ENCODE peak calls at places on chromosomes 6 and 20, in six cellular contexts. Y is brain microvascular endothelial cell, O is spleen, L is upper lobe of right lung, T is heart right ventricle, Q is GM13977. F is an unnamed sample.

GRCh38 chr6:25404693-25405169 is 125.6 kb downstream of the CARMIL1 start:
- DNase-seq in Q (peak), Y (no peak), L (no peak), O (no peak), T (no peak), F (peak)

GRCh38 chr6:115882174-115882573 is 178.5 kb downstream of the FRK start:
- DNase-seq in O (no peak), Y (no peak), T (no peak), L (no peak), Q (no peak), F (no peak)

GRCh38 chr6:79543411-79543810 is 6.2 kb upstream of the LCA5 start:
- DNase-seq in O (no peak), L (no peak), Y (no peak), Q (no peak), T (no peak), F (no peak)

GRCh38 chr6:66896415-66896814 is 1189.4 kb upstream of the EYS start:
- DNase-seq in L (no peak), Y (no peak), T (no peak), Q (no peak), O (no peak), F (no peak)

GRCh38 chr20:7375905-7376304 is 564.4 kb downstream of the HAO1 start:
- DNase-seq in L (no peak), T (no peak), Y (no peak), O (no peak), Q (no peak), F (no peak)

GRCh38 chr6:44253307-44254101 is 3.8 kb downstream of the SLC35B2 start:
- DNase-seq in O (peak), Y (peak), T (no peak), L (no peak), Q (no peak), F (peak)

GRCh38 chr6:134678436-134678889 is 271.4 kb downstream of the ALDH8A1 start:
- DNase-seq in Q (no peak), T (peak), L (no peak), O (no peak), Y (peak), F (no peak)

GRCh38 chr20:24745206-24745605 is 203.9 kb upstream of the CST7 start:
- DNase-seq in Q (no peak), O (no peak), L (no peak), T (no peak), Y (no peak), F (no peak)

GRCh38 chr6:95127266-95127665 is 450.1 kb upstream of the MANEA start:
- DNase-seq in O (no peak), Y (no peak), L (no peak), Q (no peak), T (no peak), F (no peak)

GRCh38 chr6:112149719-112150263 is 62.4 kb downstream of the FAM229B start:
- DNase-seq in Q (no peak), T (no peak), L (no peak), Y (no peak), O (no peak), F (no peak)

GRCh38 chr6:36724514-36725385 is 27.1 kb downstream of the RAB44 start:
- DNase-seq in Y (peak), Q (peak), L (peak), O (peak), T (peak), F (peak)

GRCh38 chr6:161058746-161059145 is 67.2 kb downstream of the MAP3K4 start:
- DNase-seq in O (no peak), L (no peak), Y (no peak), T (no peak), Q (no peak), F (no peak)

GRCh38 chr6:130467595-130467994 is 101.8 kb downstream of the TMEM200A start:
- DNase-seq in O (no peak), L (no peak), T (no peak), Q (no peak), Y (no peak), F (no peak)

GRCh38 chr6:149046822-149047246 is 270.7 kb upstream of the TAB2 start:
- DNase-seq in T (no peak), Q (no peak), Y (no peak), L (no peak), O (no peak), F (peak)

GRCh38 chr6:77019081-77019480 is 444.2 kb downstream of the HTR1B start:
- DNase-seq in L (no peak), Y (peak), O (no peak), Q (no peak), T (no peak), F (no peak)

GRCh38 chr6:169168706-169169105 is 84.9 kb downstream of the THBS2 start:
- DNase-seq in Q (no peak), T (no peak), L (no peak), Y (no peak), O (no peak), F (no peak)

GRCh38 chr6:124400600-124400999 is 561.6 kb upstream of the RNF217 start:
- DNase-seq in Y (no peak), L (no peak), O (no peak), T (no peak), Q (no peak), F (no peak)

GRCh38 chr6:134884752-134885151 is 65.1 kb downstream of the ALDH8A1 start:
- DNase-seq in L (no peak), T (no peak), O (no peak), Q (no peak), Y (no peak), F (no peak)

GRCh38 chr6:31186052-31186734 is 15.7 kb upstream of the POU5F1 start:
- DNase-seq in L (peak), Y (no peak), Q (no peak), T (peak), O (peak), F (no peak)

GRCh38 chr6:2158596-2159271 is 86.7 kb downstream of the GMDS start:
- DNase-seq in T (no peak), Y (no peak), Q (no peak), O (no peak), L (no peak), F (peak)
- TF ChIP-seq CTCF in T (peak), Y (peak), Q (peak), O (no peak), L (peak), F (peak)

GRCh38 chr20:19288061-19288460 is 75.6 kb downstream of the SLC24A3 start:
- DNase-seq in O (no peak), Y (no peak), T (no peak), Q (no peak), L (no peak), F (no peak)

GRCh38 chr20:19291024-19291817 is 78.8 kb downstream of the SLC24A3 start:
- DNase-seq in O (no peak), T (no peak), L (no peak), Q (no peak), Y (no peak), F (no peak)

GRCh38 chr20:19288636-19289035 is 76.2 kb downstream of the SLC24A3 start:
- DNase-seq in Q (no peak), O (no peak), T (no peak), Y (no peak), L (no peak), F (no peak)

GRCh38 chr20:19291818-19292132 is 79.3 kb downstream of the SLC24A3 start:
- DNase-seq in O (no peak), T (no peak), Q (no peak), Y (no peak), L (no peak), F (no peak)

DNA sequence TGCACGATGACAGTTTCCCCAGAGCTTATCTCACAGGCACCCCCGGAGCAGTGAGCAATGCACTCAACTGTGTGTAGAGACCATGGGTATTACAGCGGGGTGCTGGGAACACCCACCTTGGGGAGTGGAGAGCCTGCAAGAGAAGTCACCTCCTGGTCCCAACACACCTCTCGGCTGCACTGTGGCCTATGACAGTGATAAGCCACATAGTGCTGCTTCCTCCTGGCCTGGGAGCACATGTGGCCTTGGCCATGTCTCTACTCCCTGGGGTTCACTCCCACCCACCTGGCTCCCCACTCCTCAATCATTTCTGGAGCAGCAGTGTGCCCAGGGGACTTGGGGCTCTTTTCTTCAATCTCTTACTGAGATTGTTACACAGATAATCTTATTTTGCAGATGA is 77.0 kb downstream of the SLC24A3 start:
- DNase-seq in T (no peak), L (no peak), O (no peak), Q (no peak), Y (no peak), F (no peak)
- TF ChIP-seq CTCF in T (no peak), L (no peak), O (no peak), Q (no peak), Y (no peak), F (no peak)

GRCh38 chr6:88483424-88483823 is 317.3 kb upstream of the CNR1 start:
- DNase-seq in L (no peak), T (no peak), Y (no peak), Q (no peak), O (no peak), F (no peak)
- TF ChIP-seq CTCF in L (no peak), T (no peak), Y (no peak), Q (no peak), O (no peak), F (no peak)

DNA sequence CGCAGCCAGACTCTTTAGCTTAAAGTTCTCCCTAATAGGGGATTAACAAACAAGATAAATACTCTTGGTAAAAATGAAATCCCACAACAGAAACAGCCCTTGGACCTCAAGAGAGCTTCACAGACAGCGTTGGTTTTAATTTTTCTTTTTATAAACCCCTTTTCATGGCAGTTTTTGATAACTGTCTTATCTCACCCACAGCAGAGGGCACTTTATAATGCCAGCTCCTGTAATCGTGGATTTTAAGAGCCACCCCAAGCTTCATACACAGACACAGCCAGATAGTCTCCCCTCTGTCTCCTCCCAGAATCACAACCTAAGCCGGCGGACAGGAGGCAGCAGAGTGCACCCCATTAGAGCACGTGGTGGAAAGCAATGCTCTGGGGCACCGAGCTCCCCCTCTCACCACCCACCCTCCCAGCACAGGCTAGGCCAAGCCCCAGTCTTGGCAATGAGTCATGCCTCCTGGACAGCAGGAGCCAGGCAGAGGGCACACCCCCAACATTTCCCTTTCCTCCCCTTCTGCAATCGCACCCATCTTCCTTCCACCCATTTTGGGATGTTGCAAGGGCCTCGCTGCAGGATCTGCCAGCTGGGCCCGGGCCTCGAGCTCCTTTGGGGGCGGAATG is 2.5 kb downstream of the JAG1 start:
- DNase-seq in Y (peak), Q (peak), O (peak), L (peak), T (peak), F (peak)
- TF ChIP-seq CTCF in Y (peak), Q (peak), O (peak), L (peak), T (peak), F (no peak)

GRCh38 chr20:43830883-43831282 is 83.8 kb upstream of the TOX2 start:
- DNase-seq in O (no peak), T (no peak), Y (no peak), L (no peak), Q (no peak), F (no peak)

GRCh38 chr20:43829951-43830690 is 84.5 kb upstream of the TOX2 start:
- DNase-seq in Q (no peak), T (no peak), Y (no peak), L (no peak), O (no peak), F (no peak)

GRCh38 chr20:43832961-43833360 is 81.7 kb upstream of the TOX2 start:
- DNase-seq in Q (no peak), L (no peak), T (no peak), Y (no peak), O (no peak), F (no peak)

GRCh38 chr20:43832096-43832816 is 82.4 kb upstream of the TOX2 start:
- DNase-seq in Y (no peak), Q (no peak), O (no peak), L (no peak), T (no peak), F (no peak)

GRCh38 chr20:43831496-43832065 is 83.1 kb upstream of the TOX2 start:
- DNase-seq in O (no peak), T (no peak), L (no peak), Q (no peak), Y (no peak), F (no peak)
- TF ChIP-seq CTCF in O (no peak), T (no peak), L (no peak), Q (no peak), Y (no peak), F (no peak)

GRCh38 chr20:35277531-35278395 is at the start of gene MMP24OS:
- DNase-seq in Q (peak), T (peak), O (peak), Y (peak), L (peak), F (peak)
- TF ChIP-seq CTCF in Q (peak), T (peak), O (peak), Y (peak), L (peak), F (no peak)

DNA sequence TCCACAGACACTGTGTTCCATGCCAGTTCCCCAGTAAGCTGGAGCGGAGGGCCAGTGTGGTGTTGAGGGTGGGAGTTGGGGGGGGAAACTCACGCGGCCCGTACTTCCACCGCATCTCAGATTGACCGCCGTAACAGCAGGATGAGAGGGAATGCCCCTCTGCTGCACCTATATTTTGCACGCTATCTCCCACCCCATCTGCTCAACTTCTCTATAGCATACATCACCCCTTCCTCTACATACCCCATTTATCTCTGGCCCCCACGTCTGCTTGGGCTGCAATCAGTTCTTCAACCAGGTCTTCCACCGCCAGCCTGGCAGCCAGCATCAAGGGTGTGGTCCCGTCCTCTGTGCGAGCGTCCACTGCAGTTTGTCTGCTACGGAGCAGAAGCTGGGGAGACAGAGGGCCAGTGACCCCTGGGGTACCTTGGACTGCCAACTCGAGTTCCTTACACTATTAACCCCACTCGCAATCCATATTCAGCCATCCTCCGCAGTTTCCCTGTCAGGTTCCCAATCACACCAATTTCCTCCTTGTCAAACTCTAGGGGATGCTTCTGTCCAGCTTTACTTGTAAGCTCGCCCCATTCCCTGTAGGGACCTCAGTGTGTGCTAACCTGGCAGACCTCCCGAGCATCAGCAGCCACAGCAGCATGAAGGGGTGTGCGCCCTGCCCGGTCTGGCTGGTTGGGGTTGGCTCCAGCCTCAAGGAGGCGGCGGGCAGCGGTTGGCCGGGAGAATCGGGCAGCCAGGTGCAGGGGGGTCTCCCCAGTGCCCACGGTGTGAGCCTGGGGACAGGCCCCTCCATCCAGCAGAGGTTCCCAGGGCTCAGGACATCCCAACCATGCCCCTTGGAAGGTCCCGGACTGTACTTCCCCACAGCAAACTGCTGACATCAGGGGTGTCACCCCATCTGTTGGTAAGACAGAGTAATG is 4.5 kb upstream of the GPSM3 start:
- DNase-seq in L (peak), Y (no peak), Q (no peak), T (peak), O (peak), F (no peak)
- TF ChIP-seq CTCF in L (peak), Y (no peak), Q (no peak), T (no peak), O (no peak), F (no peak)

GRCh38 chr20:52806918-52807317 is 165.2 kb upstream of the TSHZ2 start:
- DNase-seq in T (no peak), L (no peak), Q (no peak), O (no peak), Y (no peak), F (no peak)

GRCh38 chr20:52809003-52809402 is 163.2 kb upstream of the TSHZ2 start:
- DNase-seq in T (no peak), Y (no peak), L (no peak), O (no peak), Q (no peak), F (no peak)

GRCh38 chr20:52814371-52814770 is 157.8 kb upstream of the TSHZ2 start:
- DNase-seq in T (no peak), O (no peak), Y (no peak), Q (no peak), L (no peak), F (no peak)

DNA sequence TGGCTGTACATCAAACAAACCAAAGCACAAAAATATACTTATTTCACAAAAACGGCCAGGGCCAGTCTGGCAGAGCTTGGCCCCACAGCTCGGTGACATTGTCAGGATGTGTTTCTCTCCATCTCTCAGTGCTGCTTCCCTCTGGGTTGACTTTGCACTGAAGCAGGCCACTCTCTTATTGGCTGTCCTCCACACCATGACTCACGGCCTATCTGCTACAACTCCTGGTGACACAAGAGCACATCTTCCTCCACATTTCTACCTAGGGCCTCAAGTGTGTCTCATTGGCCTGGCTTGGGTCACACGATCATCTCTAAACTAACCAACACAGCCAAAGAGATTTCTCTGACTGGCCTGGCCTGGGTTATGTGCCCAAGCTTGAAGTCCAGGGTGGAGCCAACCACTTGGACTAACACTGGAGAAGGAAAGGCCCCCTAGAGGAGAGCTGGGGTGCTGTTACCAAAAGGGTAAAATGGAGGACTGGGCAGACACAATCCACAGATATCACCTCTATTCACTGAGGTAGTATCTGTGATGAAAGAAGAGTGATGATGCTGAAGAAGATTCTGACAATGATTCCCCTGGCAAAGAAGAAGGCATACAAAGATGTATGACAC is 159.8 kb upstream of the TSHZ2 start:
- DNase-seq in O (no peak), Y (no peak), L (no peak), T (no peak), Q (no peak), F (peak)
- TF ChIP-seq CTCF in O (no peak), Y (no peak), L (no peak), T (no peak), Q (no peak), F (no peak)

DNA sequence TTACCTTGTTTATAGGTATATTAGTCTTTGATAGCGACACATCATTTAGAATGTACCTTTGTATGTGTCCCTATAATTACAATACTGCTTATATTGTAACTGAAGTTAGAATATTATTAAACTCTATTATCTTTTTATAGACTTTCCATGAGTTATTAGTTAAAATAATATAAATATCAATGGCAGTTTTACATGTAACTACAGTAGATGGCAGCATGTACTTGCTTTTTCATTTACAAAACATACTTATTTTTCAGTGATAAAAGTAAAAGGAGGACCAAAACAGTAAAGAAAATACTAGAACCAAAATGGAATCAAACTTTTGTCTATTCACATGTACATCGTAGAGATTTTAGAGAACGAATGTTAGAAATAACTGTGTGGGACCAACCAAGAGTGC is 364.3 kb downstream of the RIMS1 start:
- DNase-seq in L (no peak), Y (no peak), O (no peak), Q (no peak), T (no peak), F (no peak)
- TF ChIP-seq CTCF in L (no peak), Y (no peak), O (no peak), Q (no peak), T (no peak), F (no peak)

F was measured in activated CD8-positive, alpha-beta T cell treated with anti-CD3 and anti-CD28 coated beads for 36 hours.